ENCODE peak calls at places on chromosomes 7 and 10, in nine cellular contexts. S is mammary epithelial cell; E is HFFc6; U is kidney epithelial cell; Z is A549; F is cardiac fibroblast; L is ovary; B is CD4-positive, alpha-beta T cell; T is AG04450. N is an unnamed sample.

GRCh38 chr10:89513206-89513605 is 22.2 kb downstream of the SLC16A12 start:
- DNase-seq in S (no peak), E (no peak), U (no peak), Z (no peak), F (no peak), L (no peak), B (no peak), T (no peak), N (no peak)

GRCh38 chr10:124659380-124659779 is 84.8 kb downstream of the FAM53B start:
- DNase-seq in S (no peak), E (no peak), U (no peak), Z (no peak), F (no peak), L (no peak), B (no peak), T (no peak), N (no peak)

GRCh38 chr7:30433082-30433481 is 45.5 kb downstream of the NOD1 start:
- DNase-seq in S (no peak), E (no peak), U (no peak), Z (no peak), F (peak; percentile 94), L (peak; percentile 62), B (no peak), T (peak; percentile 27), N (no peak)

GRCh38 chr7:132656846-132657776 is 80.8 kb upstream of the PLXNA4 start:
- DNase-seq in S (no peak), E (peak; percentile 10), U (no peak), Z (peak; percentile 32), F (peak; percentile 20), L (no peak), B (no peak), T (no peak), N (no peak)

GRCh38 chr10:101229275-101230184 is at the start of gene LBX1:
- DNase-seq in S (no peak), E (no peak), U (no peak), Z (no peak), F (no peak), L (no peak), B (no peak), T (no peak), N (no peak)

GRCh38 chr10:44513592-44513991 is 128.7 kb upstream of the CXCL12 start:
- DNase-seq in S (no peak), E (no peak), U (no peak), Z (no peak), F (peak; percentile 55), L (no peak), B (no peak), T (no peak), N (no peak)

GRCh38 chr7:127629268-127629854 is 11.4 kb upstream of the PAX4 start:
- DNase-seq in S (no peak), E (no peak), U (no peak), Z (peak; percentile 53), F (no peak), L (no peak), B (peak; percentile 2), T (no peak), N (no peak)

GRCh38 chr7:105352018-105352612 is 36.6 kb downstream of the SRPK2 start:
- DNase-seq in S (peak; percentile 68), E (peak; percentile 80), U (peak; percentile 43), Z (no peak), F (peak; percentile 97), L (peak; percentile 78), B (peak; percentile 47), T (peak; percentile 55), N (peak; percentile 56)

GRCh38 chr10:12638103-12638502 is 288.8 kb downstream of the CAMK1D start:
- DNase-seq in S (no peak), E (no peak), U (no peak), Z (no peak), F (no peak), L (no peak), B (no peak), T (peak; percentile 11), N (no peak)

GRCh38 chr7:155758348-155758747 is 53.9 kb downstream of the SHH start:
- DNase-seq in S (no peak), E (no peak), U (no peak), Z (no peak), F (no peak), L (no peak), B (no peak), T (no peak), N (no peak)

GRCh38 chr10:48307584-48307983 is 1.1 kb downstream of the MAPK8 start:
- DNase-seq in S (no peak), E (no peak), U (no peak), Z (no peak), F (no peak), L (no peak), B (no peak), T (no peak), N (no peak)

GRCh38 chr10:22554481-22555182 is 159.7 kb downstream of the PIP4K2A start:
- DNase-seq in S (no peak), E (no peak), U (peak; percentile 4), Z (no peak), F (peak; percentile 86), L (peak; percentile 90), B (no peak), T (peak; percentile 68), N (no peak)

GRCh38 chr10:593901-594457 is 95.5 kb downstream of the DIP2C start:
- DNase-seq in S (no peak), E (no peak), U (no peak), Z (no peak), F (peak; percentile 85), L (peak; percentile 81), B (no peak), T (peak; percentile 38), N (no peak)

GRCh38 chr10:6044060-6044459 is 18.1 kb downstream of the IL2RA start:
- DNase-seq in S (no peak), E (no peak), U (no peak), Z (no peak), F (no peak), L (no peak), B (no peak), T (no peak), N (no peak)

GRCh38 chr7:151819826-151820225 is 57.1 kb downstream of the PRKAG2 start:
- DNase-seq in S (no peak), E (no peak), U (no peak), Z (no peak), F (no peak), L (no peak), B (no peak), T (no peak), N (no peak)

GRCh38 chr10:77398558-77398957 is 239.1 kb downstream of the KCNMA1 start:
- DNase-seq in S (no peak), E (no peak), U (no peak), Z (no peak), F (no peak), L (no peak), B (no peak), T (no peak), N (no peak)

GRCh38 chr7:131374821-131375220 is 47.1 kb downstream of the MKLN1 start:
- DNase-seq in S (no peak), E (no peak), U (no peak), Z (no peak), F (no peak), L (no peak), B (no peak), T (no peak), N (no peak)

GRCh38 chr10:77479586-77479985 is 158.0 kb downstream of the KCNMA1 start:
- DNase-seq in S (no peak), E (no peak), U (no peak), Z (no peak), F (no peak), L (no peak), B (no peak), T (no peak), N (no peak)

GRCh38 chr10:124212702-124213101 is 119.3 kb upstream of the CHST15 start:
- DNase-seq in S (no peak), E (no peak), U (no peak), Z (no peak), F (no peak), L (no peak), B (no peak), T (no peak), N (no peak)

GRCh38 chr10:91787258-91787657 is 11.0 kb upstream of the TNKS2 start:
- DNase-seq in S (no peak), E (no peak), U (no peak), Z (no peak), F (no peak), L (no peak), B (no peak), T (no peak), N (no peak)

GRCh38 chr10:114286971-114287370 is 47.9 kb downstream of the VWA2 start:
- DNase-seq in S (no peak), E (no peak), U (no peak), Z (no peak), F (no peak), L (no peak), B (no peak), T (no peak), N (no peak)

GRCh38 chr10:82796510-82796909 is 921.5 kb downstream of the NRG3 start:
- DNase-seq in S (no peak), E (no peak), U (no peak), Z (no peak), F (peak; percentile 8), L (no peak), B (no peak), T (no peak), N (no peak)

GRCh38 chr10:6563720-6564119 is 16.4 kb downstream of the PRKCQ start:
- DNase-seq in S (no peak), E (no peak), U (no peak), Z (no peak), F (no peak), L (no peak), B (no peak), T (no peak), N (no peak)

GRCh38 chr10:34305189-34305588 is 509.9 kb downstream of the PARD3 start:
- DNase-seq in S (peak; percentile 57), E (no peak), U (no peak), Z (no peak), F (no peak), L (no peak), B (no peak), T (no peak), N (no peak)
- TF ChIP-seq CTCF in S (peak; percentile 26), E (no peak), U (no peak), Z (no peak), F (no peak), L (no peak), B (no peak), T (peak; percentile 20), N (no peak)

GRCh38 chr7:115511330-115511729 is 519.2 kb downstream of the TFEC start:
- DNase-seq in S (no peak), E (no peak), U (no peak), Z (no peak), F (no peak), L (no peak), B (no peak), T (no peak), N (no peak)
- TF ChIP-seq CTCF in S (no peak), E (no peak), U (no peak), Z (no peak), F (no peak), L (no peak), B (no peak), T (no peak), N (no peak)

GRCh38 chr7:118250860-118251494 is 26.5 kb downstream of the ANKRD7 start:
- DNase-seq in S (no peak), E (no peak), U (no peak), Z (no peak), F (no peak), L (no peak), B (no peak), T (no peak), N (no peak)
- TF ChIP-seq CTCF in S (peak; percentile 29), E (peak; percentile 59), U (peak; percentile 41), Z (peak; percentile 15), F (no peak), L (no peak), B (no peak), T (peak; percentile 53), N (no peak)

GRCh38 chr10:84054743-84055142 is 84.6 kb upstream of the GHITM start:
- DNase-seq in S (no peak), E (no peak), U (no peak), Z (no peak), F (no peak), L (no peak), B (no peak), T (no peak), N (no peak)
- TF ChIP-seq CTCF in S (no peak), E (no peak), U (peak; percentile 24), Z (no peak), F (no peak), L (no peak), B (no peak), T (no peak), N (no peak)